ENCODE peak calls at places on chromosomes 12 and 14, in ten cellular contexts. One of them, this sample, is unnamed.
A peak's percentile ranks its signal among the peaks of the same experiment; 100 is the strongest.

GRCh38 chr12:111636209-111636928 is 37.3 kb upstream of the ATXN2 start:
- DNase-seq in KG1: no peak
- DNase-seq in T-helper 9 cell: no peak
- DNase-seq in gastrocnemius medialis: peak; percentile 6
- DNase-seq in activated T-helper 2 cell treated with anti-CD3 and anti-CD28 coated beads, Interferon-gamma antibody, Interleukin-2, Interleukin-4, amounts not matched to agents 10 μg/mL and 5 μg/mL and 100 μg/mL, durations not matched to agents 14 hours and 24 hours and 36 hours: no peak
- DNase-seq in WTC11: peak; percentile 68
- DNase-seq in germinal center: no peak
- DNase-seq in left ventricle myocardium inferior: peak; percentile 55
- DNase-seq in GM04503: peak; percentile 64
- DNase-seq in HTR-8/SVneo: no peak
- DNase-seq in this sample: no peak

GRCh38 chr14:39015360-39015961 is 87.6 kb downstream of the SEC23A start:
- DNase-seq in KG1: peak; percentile 25
- DNase-seq in left ventricle myocardium inferior: no peak
- DNase-seq in germinal center: peak; percentile 40
- DNase-seq in HTR-8/SVneo: peak; percentile 53
- DNase-seq in WTC11: peak; percentile 17
- DNase-seq in T-helper 9 cell: no peak
- DNase-seq in GM04503: no peak
- DNase-seq in gastrocnemius medialis: no peak
- DNase-seq in activated T-helper 2 cell treated with anti-CD3 and anti-CD28 coated beads, Interferon-gamma antibody, Interleukin-2, Interleukin-4, amounts not matched to agents 10 μg/mL and 5 μg/mL and 100 μg/mL, durations not matched to agents 14 hours and 24 hours and 36 hours: no peak
- DNase-seq in this sample: peak; percentile 54

GRCh38 chr12:24931666-24932405 is 17.1 kb downstream of the BCAT1 start:
- DNase-seq in left ventricle myocardium inferior: no peak
- DNase-seq in WTC11: no peak
- DNase-seq in germinal center: peak; percentile 73
- DNase-seq in HTR-8/SVneo: no peak
- DNase-seq in GM04503: no peak
- DNase-seq in gastrocnemius medialis: no peak
- DNase-seq in KG1: peak; percentile 49
- DNase-seq in T-helper 9 cell: no peak
- DNase-seq in activated T-helper 2 cell treated with anti-CD3 and anti-CD28 coated beads, Interferon-gamma antibody, Interleukin-2, Interleukin-4, amounts not matched to agents 10 μg/mL and 5 μg/mL and 100 μg/mL, durations not matched to agents 14 hours and 24 hours and 36 hours: no peak
- DNase-seq in this sample: peak; percentile 87

GRCh38 chr14:61701946-61702345 is 6.6 kb downstream of the HIF1A start:
- DNase-seq in HTR-8/SVneo: no peak
- DNase-seq in GM04503: no peak
- DNase-seq in left ventricle myocardium inferior: no peak
- DNase-seq in activated T-helper 2 cell treated with anti-CD3 and anti-CD28 coated beads, Interferon-gamma antibody, Interleukin-2, Interleukin-4, amounts not matched to agents 10 μg/mL and 5 μg/mL and 100 μg/mL, durations not matched to agents 14 hours and 24 hours and 36 hours: no peak
- DNase-seq in germinal center: no peak
- DNase-seq in KG1: no peak
- DNase-seq in T-helper 9 cell: no peak
- DNase-seq in WTC11: no peak
- DNase-seq in gastrocnemius medialis: no peak
- DNase-seq in this sample: no peak

GRCh38 chr14:57930241-57930975 is 64.5 kb upstream of the SLC35F4 start:
- DNase-seq in HTR-8/SVneo: no peak
- DNase-seq in germinal center: no peak
- DNase-seq in KG1: no peak
- DNase-seq in WTC11: no peak
- DNase-seq in T-helper 9 cell: no peak
- DNase-seq in GM04503: no peak
- DNase-seq in activated T-helper 2 cell treated with anti-CD3 and anti-CD28 coated beads, Interferon-gamma antibody, Interleukin-2, Interleukin-4, amounts not matched to agents 10 μg/mL and 5 μg/mL and 100 μg/mL, durations not matched to agents 14 hours and 24 hours and 36 hours: no peak
- DNase-seq in gastrocnemius medialis: no peak
- DNase-seq in left ventricle myocardium inferior: no peak
- DNase-seq in this sample: no peak

GRCh38 chr14:72521045-72521444 is 372.9 kb downstream of the DPF3 start:
- DNase-seq in KG1: no peak
- DNase-seq in T-helper 9 cell: no peak
- DNase-seq in left ventricle myocardium inferior: no peak
- DNase-seq in WTC11: no peak
- DNase-seq in HTR-8/SVneo: no peak
- DNase-seq in activated T-helper 2 cell treated with anti-CD3 and anti-CD28 coated beads, Interferon-gamma antibody, Interleukin-2, Interleukin-4, amounts not matched to agents 10 μg/mL and 5 μg/mL and 100 μg/mL, durations not matched to agents 14 hours and 24 hours and 36 hours: no peak
- DNase-seq in gastrocnemius medialis: no peak
- DNase-seq in germinal center: no peak
- DNase-seq in GM04503: no peak
- DNase-seq in this sample: no peak

GRCh38 chr12:27709932-27710591 is 570 bp upstream of the MRPS35 start:
- DNase-seq in HTR-8/SVneo: peak; percentile 46
- DNase-seq in T-helper 9 cell: no peak
- DNase-seq in WTC11: no peak
- DNase-seq in KG1: peak; percentile 80
- DNase-seq in gastrocnemius medialis: no peak
- DNase-seq in left ventricle myocardium inferior: no peak
- DNase-seq in activated T-helper 2 cell treated with anti-CD3 and anti-CD28 coated beads, Interferon-gamma antibody, Interleukin-2, Interleukin-4, amounts not matched to agents 10 μg/mL and 5 μg/mL and 100 μg/mL, durations not matched to agents 14 hours and 24 hours and 36 hours: no peak
- DNase-seq in GM04503: no peak
- DNase-seq in germinal center: peak; percentile 3
- DNase-seq in this sample: no peak

GRCh38 chr12:6367065-6367968 is 8.0 kb downstream of the SCNN1A start:
- DNase-seq in T-helper 9 cell: no peak
- DNase-seq in germinal center: peak; percentile 74
- DNase-seq in activated T-helper 2 cell treated with anti-CD3 and anti-CD28 coated beads, Interferon-gamma antibody, Interleukin-2, Interleukin-4, amounts not matched to agents 10 μg/mL and 5 μg/mL and 100 μg/mL, durations not matched to agents 14 hours and 24 hours and 36 hours: no peak
- DNase-seq in gastrocnemius medialis: no peak
- DNase-seq in GM04503: no peak
- DNase-seq in WTC11: no peak
- DNase-seq in KG1: no peak
- DNase-seq in HTR-8/SVneo: no peak
- DNase-seq in left ventricle myocardium inferior: no peak
- DNase-seq in this sample: peak; percentile 87

GRCh38 chr14:53619625-53620324 is 336.9 kb downstream of the BMP4 start:
- DNase-seq in T-helper 9 cell: no peak
- DNase-seq in GM04503: peak; percentile 26
- DNase-seq in activated T-helper 2 cell treated with anti-CD3 and anti-CD28 coated beads, Interferon-gamma antibody, Interleukin-2, Interleukin-4, amounts not matched to agents 10 μg/mL and 5 μg/mL and 100 μg/mL, durations not matched to agents 14 hours and 24 hours and 36 hours: no peak
- DNase-seq in WTC11: no peak
- DNase-seq in HTR-8/SVneo: peak; percentile 24
- DNase-seq in gastrocnemius medialis: no peak
- DNase-seq in KG1: no peak
- DNase-seq in left ventricle myocardium inferior: no peak
- DNase-seq in germinal center: no peak
- DNase-seq in this sample: no peak

GRCh38 chr12:51028126-51028810 is 2.1 kb upstream of the SLC11A2 start:
- DNase-seq in HTR-8/SVneo: peak; percentile 65
- DNase-seq in KG1: no peak
- DNase-seq in activated T-helper 2 cell treated with anti-CD3 and anti-CD28 coated beads, Interferon-gamma antibody, Interleukin-2, Interleukin-4, amounts not matched to agents 10 μg/mL and 5 μg/mL and 100 μg/mL, durations not matched to agents 14 hours and 24 hours and 36 hours: no peak
- DNase-seq in GM04503: no peak
- DNase-seq in WTC11: no peak
- DNase-seq in T-helper 9 cell: no peak
- DNase-seq in germinal center: no peak
- DNase-seq in gastrocnemius medialis: no peak
- DNase-seq in left ventricle myocardium inferior: no peak
- DNase-seq in this sample: peak; percentile 64

GRCh38 chr12:84813780-84814663 is 98.6 kb downstream of the SLC6A15 start:
- DNase-seq in KG1: no peak
- DNase-seq in HTR-8/SVneo: no peak
- DNase-seq in gastrocnemius medialis: no peak
- DNase-seq in germinal center: no peak
- DNase-seq in WTC11: no peak
- DNase-seq in activated T-helper 2 cell treated with anti-CD3 and anti-CD28 coated beads, Interferon-gamma antibody, Interleukin-2, Interleukin-4, amounts not matched to agents 10 μg/mL and 5 μg/mL and 100 μg/mL, durations not matched to agents 14 hours and 24 hours and 36 hours: no peak
- DNase-seq in left ventricle myocardium inferior: no peak
- DNase-seq in T-helper 9 cell: no peak
- DNase-seq in GM04503: no peak
- DNase-seq in this sample: no peak

GRCh38 chr14:59847711-59848110 is 22.9 kb downstream of the RTN1 start:
- DNase-seq in WTC11: no peak
- DNase-seq in T-helper 9 cell: no peak
- DNase-seq in germinal center: no peak
- DNase-seq in gastrocnemius medialis: no peak
- DNase-seq in KG1: no peak
- DNase-seq in left ventricle myocardium inferior: no peak
- DNase-seq in activated T-helper 2 cell treated with anti-CD3 and anti-CD28 coated beads, Interferon-gamma antibody, Interleukin-2, Interleukin-4, amounts not matched to agents 10 μg/mL and 5 μg/mL and 100 μg/mL, durations not matched to agents 14 hours and 24 hours and 36 hours: no peak
- DNase-seq in HTR-8/SVneo: no peak
- DNase-seq in GM04503: no peak
- DNase-seq in this sample: no peak

GRCh38 chr12:125518074-125518473 is 452.8 kb downstream of the AACS start:
- DNase-seq in WTC11: peak; percentile 38
- DNase-seq in activated T-helper 2 cell treated with anti-CD3 and anti-CD28 coated beads, Interferon-gamma antibody, Interleukin-2, Interleukin-4, amounts not matched to agents 10 μg/mL and 5 μg/mL and 100 μg/mL, durations not matched to agents 14 hours and 24 hours and 36 hours: no peak
- DNase-seq in left ventricle myocardium inferior: no peak
- DNase-seq in KG1: no peak
- DNase-seq in germinal center: no peak
- DNase-seq in T-helper 9 cell: no peak
- DNase-seq in HTR-8/SVneo: no peak
- DNase-seq in GM04503: no peak
- DNase-seq in gastrocnemius medialis: no peak
- DNase-seq in this sample: no peak

GRCh38 chr12:91854725-91855124 is 290.9 kb downstream of the BTG1 start:
- DNase-seq in left ventricle myocardium inferior: no peak
- DNase-seq in HTR-8/SVneo: no peak
- DNase-seq in WTC11: no peak
- DNase-seq in activated T-helper 2 cell treated with anti-CD3 and anti-CD28 coated beads, Interferon-gamma antibody, Interleukin-2, Interleukin-4, amounts not matched to agents 10 μg/mL and 5 μg/mL and 100 μg/mL, durations not matched to agents 14 hours and 24 hours and 36 hours: no peak
- DNase-seq in gastrocnemius medialis: peak; percentile 15
- DNase-seq in germinal center: no peak
- DNase-seq in GM04503: no peak
- DNase-seq in KG1: no peak
- DNase-seq in T-helper 9 cell: no peak
- DNase-seq in this sample: no peak

GRCh38 chr12:131983026-131983425 is 33.3 kb downstream of the EP400 start:
- DNase-seq in gastrocnemius medialis: no peak
- DNase-seq in activated T-helper 2 cell treated with anti-CD3 and anti-CD28 coated beads, Interferon-gamma antibody, Interleukin-2, Interleukin-4, amounts not matched to agents 10 μg/mL and 5 μg/mL and 100 μg/mL, durations not matched to agents 14 hours and 24 hours and 36 hours: no peak
- DNase-seq in left ventricle myocardium inferior: no peak
- DNase-seq in KG1: no peak
- DNase-seq in germinal center: no peak
- DNase-seq in HTR-8/SVneo: no peak
- DNase-seq in T-helper 9 cell: no peak
- DNase-seq in GM04503: no peak
- DNase-seq in WTC11: no peak
- DNase-seq in this sample: no peak

GRCh38 chr14:24366664-24367505 is 1.1 kb upstream of the NFATC4 start:
- DNase-seq in HTR-8/SVneo: peak; percentile 65
- DNase-seq in T-helper 9 cell: peak; percentile 15
- DNase-seq in germinal center: peak; percentile 93
- DNase-seq in left ventricle myocardium inferior: peak; percentile 90
- DNase-seq in KG1: no peak
- DNase-seq in activated T-helper 2 cell treated with anti-CD3 and anti-CD28 coated beads, Interferon-gamma antibody, Interleukin-2, Interleukin-4, amounts not matched to agents 10 μg/mL and 5 μg/mL and 100 μg/mL, durations not matched to agents 14 hours and 24 hours and 36 hours: no peak
- DNase-seq in gastrocnemius medialis: peak; percentile 58
- DNase-seq in WTC11: peak; percentile 93
- DNase-seq in GM04503: peak; percentile 88
- DNase-seq in this sample: peak; percentile 98

GRCh38 chr14:68075382-68076029 is 255.9 kb downstream of the RAD51B start:
- DNase-seq in left ventricle myocardium inferior: no peak
- DNase-seq in KG1: no peak
- DNase-seq in GM04503: no peak
- DNase-seq in gastrocnemius medialis: no peak
- DNase-seq in germinal center: no peak
- DNase-seq in WTC11: no peak
- DNase-seq in T-helper 9 cell: no peak
- DNase-seq in HTR-8/SVneo: no peak
- DNase-seq in activated T-helper 2 cell treated with anti-CD3 and anti-CD28 coated beads, Interferon-gamma antibody, Interleukin-2, Interleukin-4, amounts not matched to agents 10 μg/mL and 5 μg/mL and 100 μg/mL, durations not matched to agents 14 hours and 24 hours and 36 hours: no peak
- DNase-seq in this sample: no peak

GRCh38 chr12:4134434-4134762 is 139.2 kb upstream of the CCND2 start:
- DNase-seq in gastrocnemius medialis: no peak
- DNase-seq in T-helper 9 cell: no peak
- DNase-seq in left ventricle myocardium inferior: no peak
- DNase-seq in WTC11: peak; percentile 61
- DNase-seq in activated T-helper 2 cell treated with anti-CD3 and anti-CD28 coated beads, Interferon-gamma antibody, Interleukin-2, Interleukin-4, amounts not matched to agents 10 μg/mL and 5 μg/mL and 100 μg/mL, durations not matched to agents 14 hours and 24 hours and 36 hours: no peak
- DNase-seq in KG1: no peak
- DNase-seq in GM04503: no peak
- DNase-seq in HTR-8/SVneo: no peak
- DNase-seq in germinal center: no peak
- DNase-seq in this sample: no peak

GRCh38 chr12:121857322-121858246 is 1.1 kb downstream of the HPD start:
- DNase-seq in germinal center: no peak
- DNase-seq in activated T-helper 2 cell treated with anti-CD3 and anti-CD28 coated beads, Interferon-gamma antibody, Interleukin-2, Interleukin-4, amounts not matched to agents 10 μg/mL and 5 μg/mL and 100 μg/mL, durations not matched to agents 14 hours and 24 hours and 36 hours: no peak
- DNase-seq in left ventricle myocardium inferior: no peak
- DNase-seq in WTC11: no peak
- DNase-seq in KG1: no peak
- DNase-seq in HTR-8/SVneo: no peak
- DNase-seq in gastrocnemius medialis: no peak
- DNase-seq in GM04503: no peak
- DNase-seq in T-helper 9 cell: no peak
- DNase-seq in this sample: no peak

GRCh38 chr12:65511134-65511912 is 232.8 kb downstream of the MSRB3 start:
- DNase-seq in KG1: no peak
- DNase-seq in germinal center: no peak
- DNase-seq in gastrocnemius medialis: no peak
- DNase-seq in HTR-8/SVneo: no peak
- DNase-seq in T-helper 9 cell: no peak
- DNase-seq in WTC11: no peak
- DNase-seq in left ventricle myocardium inferior: peak; percentile 53
- DNase-seq in GM04503: no peak
- DNase-seq in activated T-helper 2 cell treated with anti-CD3 and anti-CD28 coated beads, Interferon-gamma antibody, Interleukin-2, Interleukin-4, amounts not matched to agents 10 μg/mL and 5 μg/mL and 100 μg/mL, durations not matched to agents 14 hours and 24 hours and 36 hours: no peak
- DNase-seq in this sample: no peak

GRCh38 chr12:13250416-13250815 is 53.9 kb downstream of the EMP1 start:
- DNase-seq in T-helper 9 cell: no peak
- DNase-seq in left ventricle myocardium inferior: no peak
- DNase-seq in activated T-helper 2 cell treated with anti-CD3 and anti-CD28 coated beads, Interferon-gamma antibody, Interleukin-2, Interleukin-4, amounts not matched to agents 10 μg/mL and 5 μg/mL and 100 μg/mL, durations not matched to agents 14 hours and 24 hours and 36 hours: no peak
- DNase-seq in WTC11: no peak
- DNase-seq in KG1: no peak
- DNase-seq in germinal center: no peak
- DNase-seq in gastrocnemius medialis: no peak
- DNase-seq in GM04503: peak; percentile 28
- DNase-seq in HTR-8/SVneo: peak; percentile 4
- DNase-seq in this sample: no peak

GRCh38 chr12:109518820-109519665 is 41.6 kb downstream of the UBE3B start:
- DNase-seq in gastrocnemius medialis: no peak
- DNase-seq in WTC11: peak; percentile 70
- DNase-seq in KG1: peak; percentile 24
- DNase-seq in activated T-helper 2 cell treated with anti-CD3 and anti-CD28 coated beads, Interferon-gamma antibody, Interleukin-2, Interleukin-4, amounts not matched to agents 10 μg/mL and 5 μg/mL and 100 μg/mL, durations not matched to agents 14 hours and 24 hours and 36 hours: peak; percentile 22
- DNase-seq in HTR-8/SVneo: peak; percentile 72
- DNase-seq in GM04503: peak; percentile 66
- DNase-seq in left ventricle myocardium inferior: peak; percentile 59
- DNase-seq in T-helper 9 cell: peak; percentile 44
- DNase-seq in germinal center: peak; percentile 59
- DNase-seq in this sample: peak; percentile 61

GRCh38 chr12:119949594-119949993 is 39.4 kb upstream of the BICDL1 start:
- DNase-seq in GM04503: no peak
- DNase-seq in gastrocnemius medialis: no peak
- DNase-seq in activated T-helper 2 cell treated with anti-CD3 and anti-CD28 coated beads, Interferon-gamma antibody, Interleukin-2, Interleukin-4, amounts not matched to agents 10 μg/mL and 5 μg/mL and 100 μg/mL, durations not matched to agents 14 hours and 24 hours and 36 hours: no peak
- DNase-seq in left ventricle myocardium inferior: no peak
- DNase-seq in WTC11: no peak
- DNase-seq in KG1: no peak
- DNase-seq in T-helper 9 cell: no peak
- DNase-seq in germinal center: no peak
- DNase-seq in HTR-8/SVneo: no peak
- DNase-seq in this sample: no peak

GRCh38 chr14:78152246-78153068 is 17.7 kb upstream of the NRXN3 start:
- DNase-seq in germinal center: no peak
- DNase-seq in GM04503: no peak
- DNase-seq in HTR-8/SVneo: no peak
- DNase-seq in WTC11: no peak
- DNase-seq in T-helper 9 cell: no peak
- DNase-seq in activated T-helper 2 cell treated with anti-CD3 and anti-CD28 coated beads, Interferon-gamma antibody, Interleukin-2, Interleukin-4, amounts not matched to agents 10 μg/mL and 5 μg/mL and 100 μg/mL, durations not matched to agents 14 hours and 24 hours and 36 hours: no peak
- DNase-seq in KG1: no peak
- DNase-seq in left ventricle myocardium inferior: no peak
- DNase-seq in gastrocnemius medialis: no peak
- DNase-seq in this sample: no peak

GRCh38 chr12:87816186-87816585 is 213.0 kb downstream of the C12orf50 start:
- DNase-seq in KG1: no peak
- DNase-seq in WTC11: no peak
- DNase-seq in germinal center: no peak
- DNase-seq in left ventricle myocardium inferior: no peak
- DNase-seq in activated T-helper 2 cell treated with anti-CD3 and anti-CD28 coated beads, Interferon-gamma antibody, Interleukin-2, Interleukin-4, amounts not matched to agents 10 μg/mL and 5 μg/mL and 100 μg/mL, durations not matched to agents 14 hours and 24 hours and 36 hours: no peak
- DNase-seq in GM04503: no peak
- DNase-seq in T-helper 9 cell: no peak
- DNase-seq in HTR-8/SVneo: no peak
- DNase-seq in gastrocnemius medialis: no peak
- DNase-seq in this sample: no peak

GRCh38 chr12:123945441-123946151 is 27.0 kb downstream of the CCDC92 start:
- DNase-seq in gastrocnemius medialis: no peak
- DNase-seq in T-helper 9 cell: no peak
- DNase-seq in germinal center: no peak
- DNase-seq in activated T-helper 2 cell treated with anti-CD3 and anti-CD28 coated beads, Interferon-gamma antibody, Interleukin-2, Interleukin-4, amounts not matched to agents 10 μg/mL and 5 μg/mL and 100 μg/mL, durations not matched to agents 14 hours and 24 hours and 36 hours: no peak
- DNase-seq in KG1: no peak
- DNase-seq in HTR-8/SVneo: no peak
- DNase-seq in GM04503: no peak
- DNase-seq in WTC11: no peak
- DNase-seq in left ventricle myocardium inferior: no peak
- DNase-seq in this sample: no peak

GRCh38 chr14:52834440-52834842 is 43.0 kb upstream of the GNPNAT1 start:
- DNase-seq in WTC11: no peak
- DNase-seq in gastrocnemius medialis: no peak
- DNase-seq in KG1: no peak
- DNase-seq in HTR-8/SVneo: peak; percentile 83
- DNase-seq in left ventricle myocardium inferior: no peak
- DNase-seq in germinal center: no peak
- DNase-seq in T-helper 9 cell: no peak
- DNase-seq in activated T-helper 2 cell treated with anti-CD3 and anti-CD28 coated beads, Interferon-gamma antibody, Interleukin-2, Interleukin-4, amounts not matched to agents 10 μg/mL and 5 μg/mL and 100 μg/mL, durations not matched to agents 14 hours and 24 hours and 36 hours: no peak
- DNase-seq in GM04503: peak; percentile 65
- DNase-seq in this sample: no peak

GRCh38 chr12:78421011-78421410 is 443.6 kb upstream of the SYT1 start:
- DNase-seq in T-helper 9 cell: no peak
- DNase-seq in germinal center: no peak
- DNase-seq in left ventricle myocardium inferior: no peak
- DNase-seq in HTR-8/SVneo: no peak
- DNase-seq in KG1: no peak
- DNase-seq in gastrocnemius medialis: no peak
- DNase-seq in activated T-helper 2 cell treated with anti-CD3 and anti-CD28 coated beads, Interferon-gamma antibody, Interleukin-2, Interleukin-4, amounts not matched to agents 10 μg/mL and 5 μg/mL and 100 μg/mL, durations not matched to agents 14 hours and 24 hours and 36 hours: no peak
- DNase-seq in GM04503: peak; percentile 22
- DNase-seq in WTC11: no peak
- DNase-seq in this sample: no peak

This sample was measured in OCI-LY7.